ENCODE peak calls at places on chromosomes 6 and 20, in nine cellular contexts. A is BJ, O is fibroblast of the aortic adventitia, S is prostate gland, B is HCT116, I is ovary, D is H7, T is tibial nerve, G is dorsolateral prefrontal cortex. Z is an unnamed sample.

GRCh38 chr6:150567823-150568383 is 31.8 kb upstream of the PLEKHG1 start:
- DNase-seq in T (no peak), A (no peak), D (no peak), G (no peak), O (no peak), I (no peak), B (no peak), S (no peak), Z (no peak)

GRCh38 chr6:158387036-158387435 is 74.8 kb downstream of the TULP4 start:
- DNase-seq in D (no peak), S (no peak), I (no peak), B (peak), T (no peak), G (no peak), A (no peak), O (no peak), Z (no peak)

GRCh38 chr6:79543886-79544285 is 6.7 kb upstream of the LCA5 start:
- DNase-seq in T (no peak), G (no peak), O (no peak), B (no peak), D (no peak), A (no peak), I (no peak), S (no peak), Z (no peak)

GRCh38 chr20:17394411-17394810 is 136.8 kb downstream of the BFSP1 start:
- DNase-seq in G (no peak), S (no peak), O (no peak), D (no peak), A (no peak), B (peak), I (no peak), T (no peak), Z (no peak)

GRCh38 chr6:79301290-79301689 is 66.8 kb upstream of the HMGN3 start:
- DNase-seq in B (no peak), T (no peak), A (no peak), D (no peak), I (no peak), O (no peak), S (no peak), G (no peak), Z (no peak)

GRCh38 chr20:48057251-48057650 is 272.0 kb upstream of the SULF2 start:
- DNase-seq in G (no peak), T (no peak), S (no peak), D (no peak), I (no peak), O (no peak), B (no peak), A (no peak), Z (no peak)

GRCh38 chr20:37518606-37519507 is 2.2 kb upstream of the NNAT start:
- DNase-seq in T (no peak), A (no peak), O (no peak), D (peak), G (no peak), I (no peak), B (no peak), S (peak), Z (no peak)

GRCh38 chr6:129521946-129522345 is 188.0 kb downstream of the ARHGAP18 start:
- DNase-seq in S (no peak), D (no peak), T (no peak), G (no peak), B (no peak), A (no peak), O (no peak), I (no peak), Z (no peak)

GRCh38 chr6:44020664-44021425 is 106.4 kb downstream of the MRPL14 start:
- DNase-seq in S (no peak), G (peak), T (no peak), B (no peak), D (no peak), O (no peak), I (no peak), A (no peak), Z (no peak)

GRCh38 chr6:2973656-2974055 is 2.3 kb upstream of the SERPINB6 start:
- DNase-seq in T (no peak), I (no peak), B (no peak), O (no peak), S (no peak), D (no peak), G (no peak), A (no peak), Z (no peak)

GRCh38 chr6:2853766-2854393 is 12.2 kb upstream of the SERPINB1 start:
- DNase-seq in T (no peak), B (peak), S (peak), D (no peak), G (no peak), A (no peak), O (peak), I (no peak), Z (peak)

GRCh38 chr6:82374481-82374880 is 10.9 kb downstream of the TPBG start:
- DNase-seq in A (no peak), G (no peak), S (no peak), T (no peak), B (no peak), I (no peak), D (no peak), O (no peak), Z (no peak)

GRCh38 chr6:135867332-135867731 is 15.8 kb downstream of the PDE7B start:
- DNase-seq in B (no peak), T (no peak), G (no peak), O (no peak), I (no peak), S (no peak), A (no peak), D (no peak), Z (no peak)

GRCh38 chr20:21113697-21114096 is 7.5 kb upstream of the LINC00237 start:
- DNase-seq in D (no peak), B (no peak), O (no peak), I (no peak), A (no peak), G (no peak), T (no peak), S (no peak), Z (no peak)

GRCh38 chr20:47251154-47252020 is 105.1 kb downstream of the ZMYND8 start:
- DNase-seq in O (no peak), S (no peak), I (no peak), A (no peak), T (no peak), D (no peak), B (no peak), G (no peak), Z (no peak)

GRCh38 chr20:25314497-25315417 is 66.9 kb downstream of the PYGB start:
- DNase-seq in I (no peak), D (peak), S (no peak), T (peak), G (no peak), B (no peak), O (no peak), A (no peak), Z (no peak)

GRCh38 chr20:20860078-20860806 is 147.8 kb upstream of the RALGAPA2 start:
- DNase-seq in S (peak), I (peak), T (peak), A (peak), G (peak), B (peak), O (peak), D (peak), Z (peak)

GRCh38 chr20:51014797-51015722 is 7.8 kb downstream of the KCNG1 start:
- DNase-seq in O (peak), G (no peak), D (peak), A (no peak), T (no peak), S (peak), I (no peak), B (no peak), Z (peak)

GRCh38 chr6:143774347-143774746 is 68.8 kb upstream of the LTV1 start:
- DNase-seq in S (peak), B (no peak), D (no peak), I (no peak), T (no peak), A (no peak), G (no peak), O (peak), Z (no peak)

GRCh38 chr6:166712554-166713228 is 85.6 kb upstream of the RPS6KA2 start:
- DNase-seq in B (no peak), G (no peak), O (no peak), A (no peak), T (no peak), S (no peak), D (peak), I (no peak), Z (no peak)

GRCh38 chr6:118897386-118897785 is 3.4 kb downstream of the ASF1A start:
- DNase-seq in S (no peak), A (no peak), T (no peak), G (no peak), D (no peak), B (no peak), O (no peak), I (no peak), Z (no peak)

GRCh38 chr6:118893882-118894424 is at the start of gene ASF1A:
- DNase-seq in S (peak), O (peak), A (peak), G (peak), I (peak), B (peak), D (peak), T (peak), Z (peak)

GRCh38 chr6:118894425-118895240 is 681 bp downstream of the ASF1A start:
- DNase-seq in I (peak), A (no peak), O (peak), B (no peak), T (peak), D (peak), S (peak), G (peak), Z (no peak)

GRCh38 chr6:118895241-118895561 is 1.2 kb downstream of the ASF1A start:
- DNase-seq in G (no peak), B (no peak), D (no peak), A (no peak), O (no peak), I (no peak), T (no peak), S (no peak), Z (no peak)

GRCh38 chr6:118896339-118897136 is 2.6 kb downstream of the ASF1A start:
- DNase-seq in I (no peak), A (no peak), D (peak), O (peak), G (no peak), B (peak), S (no peak), T (no peak), Z (peak)
- H3K4me3 ChIP-seq in I (no peak), A (no peak), D (no peak), O (peak), G (no peak), B (peak), S (no peak), T (no peak), Z (peak)

DNA sequence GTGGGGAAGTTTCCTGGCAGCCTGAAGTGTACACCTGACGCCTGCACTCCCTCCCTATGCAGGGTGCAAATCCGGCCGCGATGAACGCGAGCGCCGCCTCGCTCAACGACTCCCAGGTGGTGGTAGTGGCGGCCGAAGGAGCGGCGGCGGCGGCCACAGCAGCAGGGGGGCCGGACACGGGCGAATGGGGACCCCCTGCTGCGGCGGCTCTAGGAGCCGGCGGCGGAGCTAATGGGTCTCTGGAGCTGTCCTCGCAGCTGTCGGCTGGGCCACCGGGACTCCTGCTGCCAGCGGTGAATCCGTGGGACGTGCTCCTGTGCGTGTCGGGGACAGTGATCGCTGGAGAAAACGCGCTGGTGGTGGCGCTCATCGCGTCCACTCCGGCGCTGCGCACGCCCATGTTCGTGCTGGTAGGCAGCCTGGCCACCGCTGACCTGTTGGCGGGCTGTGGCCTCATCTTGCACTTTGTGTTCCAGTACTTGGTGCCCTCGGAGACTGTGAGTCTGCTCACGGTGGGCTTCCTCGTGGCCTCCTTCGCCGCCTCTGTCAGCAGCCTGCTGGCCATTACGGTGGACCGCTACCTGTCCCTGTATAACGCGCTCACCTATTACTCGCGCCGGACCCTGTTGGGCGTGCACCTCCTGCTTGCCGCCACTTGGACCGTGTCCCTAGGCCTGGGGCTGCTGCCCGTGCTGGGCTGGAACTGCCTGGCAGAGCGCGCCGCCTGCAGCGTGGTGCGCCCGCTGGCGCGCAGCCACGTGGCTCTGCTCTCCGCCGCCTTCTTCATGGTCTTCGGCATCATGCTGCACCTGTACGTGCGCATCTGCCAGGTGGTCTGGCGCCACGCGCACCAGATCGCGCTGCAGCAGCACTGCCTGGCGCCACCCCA is 1.2 kb downstream of the GPR6 start:
- DNase-seq in T (no peak), I (no peak), S (no peak), G (peak), D (peak), B (no peak), O (no peak), A (no peak), Z (no peak)
- H3K4me3 ChIP-seq in T (no peak), I (no peak), S (no peak), G (no peak), D (peak), B (no peak), O (no peak), A (no peak), Z (no peak)

GRCh38 chr6:170286246-170286933 is 4.5 kb downstream of the DLL1 start:
- DNase-seq in O (peak), D (peak), S (no peak), B (no peak), G (peak), T (no peak), A (no peak), I (peak), Z (no peak)
- H3K4me3 ChIP-seq in O (no peak), D (no peak), S (peak), B (no peak), G (peak), T (no peak), A (no peak), I (no peak), Z (peak)

GRCh38 chr20:62139636-62140035 is 3.6 kb downstream of the PSMA7 start:
- DNase-seq in G (no peak), I (no peak), T (no peak), B (no peak), S (no peak), D (no peak), O (no peak), A (no peak), Z (no peak)

GRCh38 chr20:62138912-62139311 is 4.3 kb downstream of the PSMA7 start:
- DNase-seq in S (no peak), I (no peak), T (no peak), G (no peak), B (no peak), O (no peak), A (no peak), D (no peak), Z (no peak)

GRCh38 chr20:62141397-62142251 is 1.6 kb downstream of the PSMA7 start:
- DNase-seq in G (no peak), A (no peak), S (no peak), D (peak), I (no peak), T (no peak), O (peak), B (no peak), Z (no peak)

GRCh38 chr20:62142252-62143117 is 709 bp downstream of the PSMA7 start:
- DNase-seq in T (no peak), S (no peak), O (no peak), A (no peak), B (no peak), D (peak), G (no peak), I (peak), Z (no peak)

DNA sequence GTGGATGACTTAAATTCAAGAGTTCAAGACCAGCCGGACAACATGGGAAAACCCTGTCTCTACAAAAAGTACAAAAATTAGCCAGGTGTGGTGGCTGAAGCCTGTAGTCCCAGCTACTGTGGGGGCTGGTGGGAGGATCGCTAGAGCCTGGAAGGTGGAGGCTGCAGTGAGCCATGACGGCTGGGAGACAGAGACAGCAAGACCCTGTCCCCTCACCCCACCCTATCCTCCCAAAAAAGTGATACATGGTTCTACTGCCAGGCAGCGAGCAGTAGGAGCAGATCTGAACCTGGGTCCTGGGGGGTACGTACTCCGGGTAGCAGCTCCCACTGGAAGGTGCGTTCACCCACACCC is 2.2 kb downstream of the PSMA7 start:
- DNase-seq in D (no peak), T (no peak), A (no peak), O (no peak), G (no peak), I (no peak), S (no peak), B (no peak), Z (no peak)
- H3K4me3 ChIP-seq in D (no peak), T (no peak), A (no peak), O (peak), G (no peak), I (no peak), S (no peak), B (no peak), Z (peak)

GRCh38 chr6:41406821-41407787 is 71.7 kb downstream of the NCR2 start:
- DNase-seq in O (no peak), G (no peak), T (no peak), S (no peak), B (no peak), D (peak), A (no peak), I (no peak), Z (no peak)

GRCh38 chr6:41411961-41412360 is 76.6 kb downstream of the NCR2 start:
- DNase-seq in S (no peak), O (no peak), G (no peak), I (no peak), B (no peak), T (no peak), D (no peak), A (no peak), Z (no peak)

GRCh38 chr6:41408982-41409381 is 73.6 kb downstream of the NCR2 start:
- DNase-seq in B (no peak), T (no peak), G (no peak), A (no peak), O (no peak), D (peak), I (no peak), S (no peak), Z (no peak)

GRCh38 chr6:41408576-41408975 is 73.2 kb downstream of the NCR2 start:
- DNase-seq in A (no peak), S (no peak), O (no peak), D (peak), B (no peak), G (no peak), T (no peak), I (no peak), Z (no peak)

DNA sequence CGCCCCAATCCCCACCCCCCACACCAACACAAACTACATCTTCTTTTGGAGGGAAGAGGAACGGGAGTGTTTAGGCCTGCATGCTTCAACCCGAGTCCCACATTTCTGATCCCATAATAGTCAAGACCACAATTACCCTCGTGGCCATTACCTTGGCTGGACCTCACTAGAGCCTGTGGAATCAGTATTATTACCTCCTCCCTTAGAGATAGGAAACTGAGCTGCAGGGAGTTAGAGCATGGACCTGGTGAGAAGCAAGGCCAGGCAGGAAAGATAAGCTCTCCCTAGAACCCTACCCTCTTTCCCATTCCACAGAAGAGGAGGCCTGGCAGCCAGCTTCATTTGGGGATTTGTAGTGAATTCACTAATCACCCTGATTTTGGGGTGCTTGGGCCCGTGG is 74.1 kb downstream of the NCR2 start:
- DNase-seq in G (no peak), B (no peak), T (no peak), S (no peak), A (no peak), D (no peak), I (no peak), O (no peak), Z (no peak)
- H3K4me3 ChIP-seq in G (no peak), B (no peak), T (no peak), S (no peak), A (no peak), D (no peak), I (no peak), O (no peak), Z (no peak)

GRCh38 chr6:62707914-62708313 is 421.9 kb upstream of the KHDRBS2 start:
- DNase-seq in B (no peak), T (no peak), G (no peak), O (no peak), I (no peak), S (no peak), D (no peak), A (no peak), Z (no peak)

GRCh38 chr6:62707156-62707555 is 421.1 kb upstream of the KHDRBS2 start:
- DNase-seq in O (no peak), D (no peak), S (no peak), A (no peak), B (no peak), T (no peak), G (no peak), I (no peak), Z (no peak)

GRCh38 chr6:62714112-62714511 is 428.1 kb upstream of the KHDRBS2 start:
- DNase-seq in T (no peak), I (no peak), O (no peak), S (no peak), D (no peak), B (no peak), G (no peak), A (no peak), Z (no peak)

GRCh38 chr6:62716719-62717118 is 430.7 kb upstream of the KHDRBS2 start:
- DNase-seq in O (no peak), S (no peak), A (no peak), G (no peak), D (no peak), B (no peak), I (no peak), T (no peak), Z (no peak)

DNA sequence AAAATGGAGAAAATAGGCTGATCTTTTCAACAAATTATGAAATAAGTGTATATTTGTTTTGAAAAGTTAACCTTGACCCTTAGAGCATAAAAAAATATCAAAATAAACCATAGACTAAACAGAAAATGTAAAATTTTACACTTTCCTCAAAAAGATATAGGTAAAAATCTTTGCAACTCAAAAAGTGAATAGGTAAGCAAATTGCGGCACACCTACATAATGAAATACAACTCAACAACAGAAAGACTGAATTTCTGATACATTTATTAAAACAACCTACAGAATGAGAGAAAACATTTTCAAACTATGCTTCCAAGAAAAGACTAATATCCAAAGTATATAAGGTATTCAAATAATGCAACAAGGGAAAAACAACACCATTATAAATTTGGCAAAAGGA is 425.7 kb upstream of the KHDRBS2 start:
- DNase-seq in O (no peak), D (no peak), I (no peak), S (no peak), T (no peak), B (no peak), G (no peak), A (no peak), Z (no peak)
- H3K4me3 ChIP-seq in O (no peak), D (no peak), I (no peak), S (no peak), T (no peak), B (no peak), G (no peak), A (no peak), Z (no peak)

Z was measured in SK-N-MC.